ENCODE peak calls at places on chromosomes 16 and 17, in five cellular contexts. One of them, this sample, is unnamed.

GRCh38 chr17:73823684-73824083 is 179.4 kb upstream of the SDK2 start:
- DNase-seq in left lung: no peak
- DNase-seq in dorsolateral prefrontal cortex: no peak
- DNase-seq in IMR-90: no peak
- DNase-seq in astrocyte of the spinal cord: no peak
- DNase-seq in this sample: no peak

GRCh38 chr17:491086-492014 is 138.7 kb upstream of the RPH3AL start:
- DNase-seq in left lung: peak
- DNase-seq in dorsolateral prefrontal cortex: peak
- DNase-seq in IMR-90: peak
- DNase-seq in astrocyte of the spinal cord: peak
- DNase-seq in this sample: peak

GRCh38 chr17:7548585-7549400 is at the start of gene TNFSF12:
- DNase-seq in left lung: peak
- DNase-seq in dorsolateral prefrontal cortex: peak
- DNase-seq in IMR-90: peak
- DNase-seq in astrocyte of the spinal cord: no peak
- DNase-seq in this sample: peak

GRCh38 chr17:75614006-75614405 is 19.2 kb upstream of the SMIM5 start:
- DNase-seq in left lung: no peak
- DNase-seq in dorsolateral prefrontal cortex: no peak
- DNase-seq in IMR-90: no peak
- DNase-seq in astrocyte of the spinal cord: no peak
- DNase-seq in this sample: no peak

GRCh38 chr16:79400462-79401149 is 199.9 kb downstream of the MAF start:
- DNase-seq in left lung: no peak
- DNase-seq in dorsolateral prefrontal cortex: no peak
- DNase-seq in IMR-90: no peak
- DNase-seq in astrocyte of the spinal cord: no peak
- DNase-seq in this sample: no peak

GRCh38 chr16:24163935-24164334 is 92.2 kb upstream of the CACNG3 start:
- DNase-seq in left lung: no peak
- DNase-seq in dorsolateral prefrontal cortex: no peak
- DNase-seq in IMR-90: no peak
- DNase-seq in astrocyte of the spinal cord: no peak
- DNase-seq in this sample: no peak

GRCh38 chr16:28923652-28924398 is 1.2 kb downstream of the RABEP2 start:
- DNase-seq in left lung: no peak
- DNase-seq in dorsolateral prefrontal cortex: no peak
- DNase-seq in IMR-90: no peak
- DNase-seq in astrocyte of the spinal cord: no peak
- DNase-seq in this sample: no peak

GRCh38 chr16:90077757-90078593 is 844 bp upstream of the PRDM7 start:
- DNase-seq in left lung: no peak
- DNase-seq in dorsolateral prefrontal cortex: no peak
- DNase-seq in IMR-90: peak
- DNase-seq in astrocyte of the spinal cord: peak
- DNase-seq in this sample: peak

GRCh38 chr17:29846298-29846697 is 83.7 kb downstream of the SSH2 start:
- DNase-seq in left lung: no peak
- DNase-seq in dorsolateral prefrontal cortex: no peak
- DNase-seq in IMR-90: peak
- DNase-seq in astrocyte of the spinal cord: no peak
- DNase-seq in this sample: no peak

GRCh38 chr17:61584866-61585265 is 6.2 kb downstream of the NACA2 start:
- DNase-seq in left lung: no peak
- DNase-seq in dorsolateral prefrontal cortex: no peak
- DNase-seq in IMR-90: no peak
- DNase-seq in astrocyte of the spinal cord: no peak
- DNase-seq in this sample: no peak
- TF ChIP-seq CTCF in left lung: no peak
- TF ChIP-seq CTCF in dorsolateral prefrontal cortex: no peak
- TF ChIP-seq CTCF in IMR-90: no peak
- TF ChIP-seq CTCF in astrocyte of the spinal cord: no peak
- TF ChIP-seq CTCF in this sample: no peak

GRCh38 chr17:18970582-18971480 is 18.9 kb downstream of the SLC5A10 start:
- DNase-seq in left lung: no peak
- DNase-seq in dorsolateral prefrontal cortex: no peak
- DNase-seq in IMR-90: no peak
- DNase-seq in astrocyte of the spinal cord: no peak
- DNase-seq in this sample: peak
- TF ChIP-seq CTCF in left lung: no peak
- TF ChIP-seq CTCF in dorsolateral prefrontal cortex: no peak
- TF ChIP-seq CTCF in IMR-90: peak
- TF ChIP-seq CTCF in astrocyte of the spinal cord: no peak
- TF ChIP-seq CTCF in this sample: no peak

DNA sequence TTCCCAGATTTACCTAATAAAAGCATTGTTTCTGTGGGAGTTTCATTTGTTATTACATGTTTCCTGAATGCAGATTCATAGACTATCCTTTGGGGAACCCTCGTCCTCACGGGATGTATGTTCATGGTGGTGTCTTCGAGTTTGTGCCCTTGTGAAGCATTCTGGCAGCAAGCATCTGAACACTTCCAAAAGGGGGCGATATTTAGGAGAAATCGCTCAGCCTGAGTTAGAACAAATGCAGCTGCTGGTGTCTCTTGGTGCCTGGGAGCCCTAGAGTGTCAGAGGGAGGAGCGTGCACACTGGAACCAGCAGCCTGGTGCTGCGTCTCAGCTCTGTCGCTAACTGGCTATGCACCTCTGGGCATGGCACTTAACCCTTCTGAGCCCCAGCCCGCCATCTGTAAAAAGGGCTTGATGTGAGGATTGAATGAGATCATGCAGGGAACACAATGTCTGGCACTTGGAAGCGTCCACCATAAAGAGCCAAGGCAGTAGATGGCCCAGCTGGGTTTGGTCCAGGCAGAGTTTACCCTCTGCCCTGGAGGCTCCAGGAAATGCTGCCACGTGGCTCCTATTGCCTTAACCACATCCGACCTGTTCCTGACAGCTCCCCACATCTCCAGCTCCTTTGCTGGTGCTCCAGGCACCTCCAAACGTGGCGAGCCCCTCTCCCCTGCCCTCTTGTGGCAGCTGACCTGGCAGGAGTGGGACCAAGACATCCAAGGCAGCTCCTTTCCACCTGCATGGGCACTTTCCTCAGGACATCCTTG is 25.0 kb upstream of the C16orf78 start:
- DNase-seq in left lung: no peak
- DNase-seq in dorsolateral prefrontal cortex: no peak
- DNase-seq in IMR-90: no peak
- DNase-seq in astrocyte of the spinal cord: no peak
- DNase-seq in this sample: peak
- TF ChIP-seq CTCF in left lung: no peak
- TF ChIP-seq CTCF in dorsolateral prefrontal cortex: no peak
- TF ChIP-seq CTCF in IMR-90: no peak
- TF ChIP-seq CTCF in astrocyte of the spinal cord: no peak
- TF ChIP-seq CTCF in this sample: peak

GRCh38 chr16:47144559-47144877 is 773 bp upstream of the NETO2 start:
- DNase-seq in left lung: no peak
- DNase-seq in dorsolateral prefrontal cortex: no peak
- DNase-seq in IMR-90: no peak
- DNase-seq in astrocyte of the spinal cord: no peak
- DNase-seq in this sample: no peak

GRCh38 chr16:47141773-47142468 is 1.8 kb downstream of the NETO2 start:
- DNase-seq in left lung: peak
- DNase-seq in dorsolateral prefrontal cortex: peak
- DNase-seq in IMR-90: peak
- DNase-seq in astrocyte of the spinal cord: peak
- DNase-seq in this sample: peak

GRCh38 chr16:47143677-47144558 is at the start of gene NETO2:
- DNase-seq in left lung: peak
- DNase-seq in dorsolateral prefrontal cortex: peak
- DNase-seq in IMR-90: peak
- DNase-seq in astrocyte of the spinal cord: peak
- DNase-seq in this sample: peak

GRCh38 chr16:47142469-47143328 is 1.0 kb downstream of the NETO2 start:
- DNase-seq in left lung: peak
- DNase-seq in dorsolateral prefrontal cortex: peak
- DNase-seq in IMR-90: peak
- DNase-seq in astrocyte of the spinal cord: peak
- DNase-seq in this sample: peak

DNA sequence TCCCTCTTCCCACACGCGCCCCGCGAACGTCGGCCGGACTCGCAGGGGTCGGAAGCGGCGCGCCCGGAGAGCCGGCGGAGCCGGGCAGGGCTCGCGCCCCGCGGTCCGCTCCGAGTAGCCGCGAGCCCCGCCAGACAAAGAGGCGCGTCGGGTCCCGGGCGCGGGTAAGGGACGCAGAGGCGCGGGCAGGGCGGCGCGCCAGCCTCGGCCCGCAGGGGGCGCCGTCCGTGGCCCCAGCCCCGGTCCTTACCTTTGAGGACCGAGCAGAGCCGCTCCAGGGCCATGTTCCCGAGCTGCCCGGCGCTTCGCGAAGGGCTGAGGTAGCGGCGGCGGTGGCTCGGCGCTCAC is 442 bp downstream of the NETO2 start:
- DNase-seq in left lung: peak
- DNase-seq in dorsolateral prefrontal cortex: peak
- DNase-seq in IMR-90: peak
- DNase-seq in astrocyte of the spinal cord: peak
- DNase-seq in this sample: peak
- TF ChIP-seq CTCF in left lung: peak
- TF ChIP-seq CTCF in dorsolateral prefrontal cortex: peak
- TF ChIP-seq CTCF in IMR-90: peak
- TF ChIP-seq CTCF in astrocyte of the spinal cord: peak
- TF ChIP-seq CTCF in this sample: peak

GRCh38 chr17:71917715-71918114 is 203.1 kb upstream of the SOX9 start:
- DNase-seq in left lung: no peak
- DNase-seq in dorsolateral prefrontal cortex: no peak
- DNase-seq in IMR-90: no peak
- DNase-seq in astrocyte of the spinal cord: no peak
- DNase-seq in this sample: no peak

GRCh38 chr17:71922439-71922838 is 198.4 kb upstream of the SOX9 start:
- DNase-seq in left lung: no peak
- DNase-seq in dorsolateral prefrontal cortex: no peak
- DNase-seq in IMR-90: peak
- DNase-seq in astrocyte of the spinal cord: peak
- DNase-seq in this sample: no peak

GRCh38 chr17:71919896-71920295 is 200.9 kb upstream of the SOX9 start:
- DNase-seq in left lung: no peak
- DNase-seq in dorsolateral prefrontal cortex: no peak
- DNase-seq in IMR-90: no peak
- DNase-seq in astrocyte of the spinal cord: no peak
- DNase-seq in this sample: no peak

GRCh38 chr17:71919181-71919580 is 201.6 kb upstream of the SOX9 start:
- DNase-seq in left lung: no peak
- DNase-seq in dorsolateral prefrontal cortex: no peak
- DNase-seq in IMR-90: no peak
- DNase-seq in astrocyte of the spinal cord: no peak
- DNase-seq in this sample: no peak

GRCh38 chr17:71921726-71922320 is 199.0 kb upstream of the SOX9 start:
- DNase-seq in left lung: no peak
- DNase-seq in dorsolateral prefrontal cortex: no peak
- DNase-seq in IMR-90: no peak
- DNase-seq in astrocyte of the spinal cord: peak
- DNase-seq in this sample: no peak
- TF ChIP-seq CTCF in left lung: no peak
- TF ChIP-seq CTCF in dorsolateral prefrontal cortex: no peak
- TF ChIP-seq CTCF in IMR-90: no peak
- TF ChIP-seq CTCF in astrocyte of the spinal cord: no peak
- TF ChIP-seq CTCF in this sample: no peak

DNA sequence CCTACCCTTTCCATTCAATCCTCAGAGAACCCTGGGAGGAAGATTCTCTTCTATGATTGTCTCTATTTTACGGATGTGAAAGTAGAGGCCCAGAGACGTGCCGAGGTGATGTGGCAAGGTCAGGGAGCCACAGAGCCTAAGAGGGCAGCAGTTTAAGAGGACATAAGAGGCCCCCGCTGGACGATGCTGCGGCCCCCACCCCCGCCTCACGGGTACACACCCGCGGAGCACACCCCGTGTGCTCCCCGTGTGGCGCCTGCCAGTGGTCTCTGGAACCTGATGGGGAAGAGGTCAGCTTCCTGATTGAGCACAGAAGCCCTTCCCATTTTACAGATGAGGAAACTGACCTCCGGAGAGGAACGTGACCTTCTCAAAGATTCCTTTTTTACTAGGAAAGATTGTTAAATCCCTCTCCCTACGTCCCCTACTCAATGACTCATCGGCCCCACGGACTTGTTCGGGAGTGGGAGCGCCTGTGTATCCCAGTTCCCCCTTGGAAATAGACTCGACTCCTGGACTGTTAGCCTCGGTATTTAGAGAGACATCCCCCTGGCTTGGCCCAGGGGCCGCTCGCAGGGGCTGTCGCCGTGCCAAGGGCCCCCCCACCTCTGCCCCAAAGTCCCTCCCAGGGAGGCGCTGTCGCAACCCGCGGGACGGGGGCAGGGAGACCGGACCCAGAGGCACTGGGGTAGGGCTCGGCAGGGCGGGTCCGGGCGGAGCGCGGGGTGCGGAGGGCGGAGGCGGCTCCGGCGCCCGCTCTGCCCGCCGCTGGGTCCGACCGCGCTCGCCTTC is at the start of gene ABCC3:
- DNase-seq in left lung: peak
- DNase-seq in dorsolateral prefrontal cortex: no peak
- DNase-seq in IMR-90: no peak
- DNase-seq in astrocyte of the spinal cord: no peak
- DNase-seq in this sample: peak
- TF ChIP-seq CTCF in left lung: no peak
- TF ChIP-seq CTCF in dorsolateral prefrontal cortex: no peak
- TF ChIP-seq CTCF in IMR-90: no peak
- TF ChIP-seq CTCF in astrocyte of the spinal cord: no peak
- TF ChIP-seq CTCF in this sample: no peak

GRCh38 chr17:18949566-18949965 is 2.4 kb upstream of the SLC5A10 start:
- DNase-seq in left lung: no peak
- DNase-seq in dorsolateral prefrontal cortex: no peak
- DNase-seq in IMR-90: peak
- DNase-seq in astrocyte of the spinal cord: no peak
- DNase-seq in this sample: no peak
- TF ChIP-seq CTCF in left lung: no peak
- TF ChIP-seq CTCF in dorsolateral prefrontal cortex: no peak
- TF ChIP-seq CTCF in IMR-90: no peak
- TF ChIP-seq CTCF in astrocyte of the spinal cord: no peak
- TF ChIP-seq CTCF in this sample: no peak

DNA sequence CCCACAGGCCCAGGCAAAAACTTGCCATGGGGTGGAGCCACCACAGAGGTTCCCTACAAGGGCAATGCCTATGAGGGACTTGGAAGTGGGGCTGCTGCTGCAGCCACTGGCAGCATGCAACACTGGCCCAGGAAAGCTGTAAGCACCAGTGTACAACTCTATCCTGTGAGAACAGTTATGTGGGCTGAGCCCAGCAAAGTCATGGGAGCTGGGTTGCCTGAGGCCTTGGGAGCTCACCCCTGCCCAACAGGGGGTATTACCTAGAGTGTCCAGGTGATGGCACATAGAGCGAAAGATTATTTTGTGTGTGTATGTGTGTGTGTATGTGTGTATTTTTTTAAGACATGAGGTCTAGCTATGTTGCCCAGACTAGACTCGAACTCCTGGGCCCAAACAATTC is 57.0 kb downstream of the TANC2 start:
- DNase-seq in left lung: no peak
- DNase-seq in dorsolateral prefrontal cortex: no peak
- DNase-seq in IMR-90: no peak
- DNase-seq in astrocyte of the spinal cord: no peak
- DNase-seq in this sample: no peak
- TF ChIP-seq CTCF in left lung: no peak
- TF ChIP-seq CTCF in dorsolateral prefrontal cortex: no peak
- TF ChIP-seq CTCF in IMR-90: no peak
- TF ChIP-seq CTCF in astrocyte of the spinal cord: no peak
- TF ChIP-seq CTCF in this sample: no peak

GRCh38 chr16:20260215-20261009 is 66.9 kb downstream of the GP2 start:
- DNase-seq in left lung: no peak
- DNase-seq in dorsolateral prefrontal cortex: no peak
- DNase-seq in IMR-90: no peak
- DNase-seq in astrocyte of the spinal cord: no peak
- DNase-seq in this sample: no peak
- TF ChIP-seq CTCF in left lung: no peak
- TF ChIP-seq CTCF in dorsolateral prefrontal cortex: no peak
- TF ChIP-seq CTCF in IMR-90: no peak
- TF ChIP-seq CTCF in astrocyte of the spinal cord: no peak
- TF ChIP-seq CTCF in this sample: no peak

This sample was measured in glutamatergic neuron.